ENCODE peak calls at places on chromosomes 11 and 22, in eight cellular contexts. V is transverse colon, G is IMR-90, F is lower leg skin, J is GM12891, T is right lobe of liver, Z is A549, O is spleen. H is an unnamed sample.

GRCh38 chr11:120573756-120574354 is 62.3 kb downstream of the GRIK4 start:
- DNase-seq in F (no peak), V (no peak), T (no peak), J (no peak), G (no peak), O (peak; percentile 52), Z (no peak), H (no peak)

GRCh38 chr11:65078151-65078550 is 5.7 kb downstream of the CDCA5 start:
- DNase-seq in G (peak; percentile 17), V (peak; percentile 86), F (no peak), Z (peak; percentile 69), J (peak; percentile 64), O (peak; percentile 82), T (peak; percentile 58), H (peak; percentile 66)

GRCh38 chr22:48343461-48343860 is 1484.2 kb downstream of the BRD1 start:
- DNase-seq in V (no peak), F (no peak), J (no peak), G (no peak), Z (no peak), O (no peak), T (no peak), H (no peak)

GRCh38 chr11:128481135-128481534 is 106.2 kb downstream of the ETS1 start:
- DNase-seq in V (no peak), F (no peak), O (no peak), J (no peak), G (peak; percentile 93), T (no peak), Z (no peak), H (no peak)

GRCh38 chr11:72821920-72822799 is 7.9 kb downstream of the ATG16L2 start:
- DNase-seq in V (peak; percentile 92), O (peak; percentile 95), Z (peak; percentile 91), T (peak; percentile 91), G (peak; percentile 84), F (peak; percentile 64), J (no peak), H (peak; percentile 86)

GRCh38 chr22:30459206-30460052 is 12.4 kb downstream of the SEC14L3 start:
- DNase-seq in O (no peak), G (peak; percentile 26), Z (peak; percentile 12), F (no peak), T (no peak), V (no peak), J (no peak), H (peak; percentile 52)

GRCh38 chr11:27497284-27497866 is 9.2 kb downstream of the LIN7C start:
- DNase-seq in V (no peak), G (peak; percentile 27), O (no peak), F (no peak), Z (peak; percentile 33), T (no peak), J (no peak), H (peak; percentile 58)

GRCh38 chr11:126165366-126166156 is 45.9 kb downstream of the RPUSD4 start:
- DNase-seq in F (no peak), J (no peak), V (peak; percentile 58), O (peak; percentile 61), G (no peak), Z (no peak), T (no peak), H (no peak)

GRCh38 chr11:119192111-119192510 is 6.8 kb downstream of the NHERF4 start:
- DNase-seq in T (no peak), G (no peak), F (no peak), O (peak; percentile 43), Z (no peak), J (no peak), V (no peak), H (no peak)

GRCh38 chr11:108597736-108598355 is 4.3 kb upstream of the EXPH5 start:
- DNase-seq in F (no peak), G (no peak), V (no peak), O (no peak), T (no peak), J (no peak), Z (no peak), H (no peak)

GRCh38 chr22:49272546-49273125 is 555.0 kb downstream of the BRD1 start:
- DNase-seq in T (no peak), F (no peak), Z (no peak), J (no peak), G (no peak), V (no peak), O (peak; percentile 13), H (no peak)

GRCh38 chr11:20207781-20208621 is 47.7 kb upstream of the DBX1 start:
- DNase-seq in F (no peak), O (no peak), J (no peak), Z (no peak), G (peak; percentile 0), T (no peak), V (no peak), H (no peak)

GRCh38 chr22:46582281-46582811 is 37.8 kb upstream of the GRAMD4 start:
- DNase-seq in T (no peak), Z (no peak), O (peak; percentile 69), G (no peak), J (no peak), V (peak; percentile 81), F (no peak), H (no peak)

GRCh38 chr11:117822031-117822521 is 2.5 kb downstream of the FXYD2 start:
- DNase-seq in V (peak; percentile 49), O (peak; percentile 84), F (no peak), J (no peak), G (no peak), Z (no peak), T (no peak), H (no peak)

GRCh38 chr11:126340960-126341709 is 14.4 kb upstream of the ST3GAL4 start:
- DNase-seq in Z (no peak), G (no peak), F (no peak), V (no peak), O (peak; percentile 24), T (no peak), J (no peak), H (no peak)

GRCh38 chr11:10694481-10695239 is 1.1 kb upstream of the IRAG1 start:
- DNase-seq in T (no peak), G (peak; percentile 83), F (no peak), Z (no peak), V (no peak), J (no peak), O (no peak), H (no peak)

GRCh38 chr22:35482974-35483373 is 57.7 kb upstream of the RASD2 start:
- DNase-seq in J (no peak), Z (no peak), V (no peak), T (no peak), O (no peak), F (no peak), G (no peak), H (no peak)

GRCh38 chr11:87330072-87330678 is 292.4 kb downstream of the TMEM135 start:
- DNase-seq in G (no peak), Z (no peak), V (no peak), T (no peak), J (no peak), F (no peak), O (no peak), H (no peak)

DNA sequence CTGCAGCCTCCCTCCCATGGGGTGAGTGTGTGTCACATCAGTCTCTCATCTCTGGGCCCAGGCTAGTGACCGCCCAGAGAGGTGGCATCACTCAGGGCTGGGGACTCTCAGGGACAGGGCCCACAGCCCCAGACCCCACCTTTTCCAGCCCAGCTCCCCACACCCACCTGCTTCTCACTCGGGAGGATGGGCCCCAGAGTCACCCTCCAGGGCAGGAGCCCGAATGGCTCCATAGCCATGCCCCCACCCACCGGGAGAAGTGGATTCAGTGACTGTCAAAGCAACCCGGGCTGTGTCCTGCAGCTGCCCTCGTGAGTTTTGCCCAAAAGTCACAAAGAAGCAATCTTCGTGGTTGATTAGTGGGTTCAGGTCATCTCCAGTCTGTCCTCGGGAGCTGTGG is 26.0 kb downstream of the PARVG start:
- DNase-seq in F (no peak), O (no peak), Z (no peak), T (no peak), G (no peak), V (no peak), J (no peak), H (no peak)
- TF ChIP-seq POLR2A in F (no peak), O (no peak), Z (no peak), T (no peak), G (no peak), V (no peak), J (no peak), H (no peak)

DNA sequence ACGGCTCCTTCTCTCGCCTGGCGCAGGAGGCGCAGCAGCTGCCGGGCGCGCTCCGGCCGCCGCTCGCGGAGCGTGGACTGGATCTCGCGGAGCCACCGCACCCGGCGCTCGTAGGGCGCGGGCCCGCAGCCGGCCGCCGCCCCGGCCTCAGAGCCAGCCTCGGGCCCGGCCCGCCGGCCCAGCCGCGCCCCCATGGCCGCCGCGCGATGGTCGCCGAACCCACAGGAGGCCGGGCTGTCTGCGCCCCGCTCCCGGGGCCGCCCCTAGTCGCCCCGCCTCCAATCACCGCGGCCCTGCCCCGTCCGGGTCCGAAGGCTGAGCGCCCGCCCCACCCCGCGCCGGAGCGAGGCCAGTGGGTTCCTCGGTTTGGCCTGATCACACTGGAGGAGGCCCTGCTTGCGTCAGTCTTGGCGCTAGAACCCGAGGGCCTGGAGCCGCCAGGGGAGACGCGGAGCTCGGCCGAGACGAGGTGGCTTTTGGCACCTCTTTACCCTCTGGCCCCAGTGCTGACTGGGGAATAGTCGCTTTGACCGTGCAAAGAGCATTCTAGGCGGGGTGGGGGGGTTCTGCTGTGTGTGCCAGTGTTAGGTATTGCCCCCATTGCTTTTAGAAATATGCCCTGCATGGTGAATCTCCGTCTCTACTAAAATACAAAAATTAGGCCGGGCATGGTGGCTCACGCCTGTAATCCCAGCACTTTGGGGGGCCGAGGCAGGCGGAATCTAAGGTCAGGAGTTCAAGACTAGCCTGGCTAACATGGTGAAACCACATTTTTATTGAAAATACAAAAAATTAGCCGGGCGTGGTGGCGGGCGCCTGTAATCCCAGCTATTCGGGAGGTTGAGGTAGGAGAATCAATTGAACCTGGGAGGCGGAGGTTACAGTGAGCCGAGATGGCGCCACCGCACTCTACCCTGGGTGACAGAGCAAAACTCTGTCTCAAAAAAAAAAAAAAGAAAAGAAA is at the start of gene LRRC75B:
- DNase-seq in V (peak; percentile 93), T (peak; percentile 95), J (peak; percentile 95), F (peak; percentile 81), O (peak; percentile 87), G (peak; percentile 85), Z (peak; percentile 82), H (peak; percentile 83)
- TF ChIP-seq POLR2A in V (peak; percentile 53), T (peak; percentile 80), J (no peak), F (no peak), O (no peak), G (peak; percentile 39), Z (peak; percentile 68), H (peak; percentile 23)

GRCh38 chr11:100711984-100712383 is 24.9 kb downstream of the ARHGAP42 start:
- DNase-seq in F (no peak), G (no peak), J (no peak), O (no peak), T (no peak), Z (no peak), V (no peak), H (no peak)
- TF ChIP-seq POLR2A in F (no peak), G (no peak), J (no peak), O (no peak), T (no peak), Z (no peak), V (no peak), H (no peak)

DNA sequence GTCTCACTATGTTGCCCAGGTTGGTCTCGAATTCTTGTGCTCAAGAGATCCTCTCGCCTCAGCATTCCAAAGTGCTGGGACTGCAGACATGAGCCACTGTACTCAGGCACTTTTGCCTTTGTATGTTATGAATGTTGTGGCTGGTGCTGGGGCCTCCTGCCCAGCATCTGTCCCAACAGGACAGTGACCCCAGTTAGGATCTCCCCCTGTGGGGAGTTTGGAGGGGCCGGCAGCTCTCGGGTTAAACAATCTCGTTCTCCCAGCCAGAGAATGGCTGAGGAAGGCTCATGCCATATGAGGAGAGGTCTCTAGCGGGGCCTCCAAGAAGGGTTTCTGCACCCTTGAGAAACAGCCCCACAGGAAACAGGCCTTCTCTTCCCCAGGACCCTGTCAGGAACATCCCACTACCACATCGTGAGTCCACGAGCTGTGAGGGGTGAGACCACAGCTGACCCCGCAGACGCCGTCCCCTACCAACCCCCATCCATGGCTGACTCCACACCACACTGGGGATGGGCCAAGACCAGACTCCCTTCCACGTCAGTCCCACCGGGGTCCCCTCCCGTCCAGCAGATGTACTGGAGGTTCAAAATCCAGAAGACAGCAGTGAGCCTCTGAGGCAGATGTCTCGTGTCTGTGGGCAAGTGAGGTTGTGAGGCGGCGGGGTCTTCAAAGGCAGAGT is 54.1 kb downstream of the SHANK2 start:
- DNase-seq in V (no peak), O (peak; percentile 41), J (no peak), T (no peak), F (no peak), G (no peak), Z (no peak), H (no peak)
- TF ChIP-seq POLR2A in V (no peak), O (no peak), J (no peak), T (no peak), F (no peak), G (no peak), Z (no peak), H (no peak)